ENCODE peak calls at places on chromosomes 13 and 19, in seven cellular contexts. One of them, this sample, is unnamed.

GRCh38 chr19:5843295-5843927 is 3.9 kb upstream of the FUT6 start:
- DNase-seq in upper lobe of right lung: no peak
- DNase-seq in HCT116: no peak
- DNase-seq in heart left ventricle: no peak
- DNase-seq in PC-3: no peak
- DNase-seq in PC-9: no peak
- DNase-seq in heart right ventricle: no peak
- DNase-seq in this sample: no peak

GRCh38 chr19:30666301-30666803 is 294.2 kb downstream of the ZNF536 start:
- DNase-seq in PC-9: no peak
- DNase-seq in PC-3: peak
- DNase-seq in HCT116: no peak
- DNase-seq in upper lobe of right lung: no peak
- DNase-seq in heart left ventricle: no peak
- DNase-seq in heart right ventricle: peak
- DNase-seq in this sample: peak

GRCh38 chr13:20160346-20161274 is at the start of gene GJA3:
- DNase-seq in PC-9: no peak
- DNase-seq in heart right ventricle: peak
- DNase-seq in upper lobe of right lung: no peak
- DNase-seq in PC-3: peak
- DNase-seq in heart left ventricle: peak
- DNase-seq in HCT116: no peak
- DNase-seq in this sample: no peak

GRCh38 chr19:47650695-47651094 is 41.8 kb downstream of the BICRA start:
- DNase-seq in heart left ventricle: no peak
- DNase-seq in HCT116: no peak
- DNase-seq in PC-9: no peak
- DNase-seq in upper lobe of right lung: no peak
- DNase-seq in PC-3: no peak
- DNase-seq in heart right ventricle: no peak
- DNase-seq in this sample: peak

GRCh38 chr13:85597790-85598500 is 201.3 kb downstream of the SLITRK6 start:
- DNase-seq in HCT116: no peak
- DNase-seq in heart right ventricle: no peak
- DNase-seq in heart left ventricle: no peak
- DNase-seq in upper lobe of right lung: no peak
- DNase-seq in PC-3: no peak
- DNase-seq in PC-9: no peak
- DNase-seq in this sample: no peak

GRCh38 chr13:47875206-47875605 is 125.9 kb downstream of the SUCLA2 start:
- DNase-seq in heart left ventricle: no peak
- DNase-seq in upper lobe of right lung: no peak
- DNase-seq in heart right ventricle: no peak
- DNase-seq in PC-9: no peak
- DNase-seq in HCT116: no peak
- DNase-seq in PC-3: no peak
- DNase-seq in this sample: no peak

GRCh38 chr13:85771856-85772255 is 27.4 kb downstream of the SLITRK6 start:
- DNase-seq in HCT116: no peak
- DNase-seq in upper lobe of right lung: no peak
- DNase-seq in heart left ventricle: no peak
- DNase-seq in PC-3: no peak
- DNase-seq in heart right ventricle: no peak
- DNase-seq in PC-9: no peak
- DNase-seq in this sample: no peak

GRCh38 chr13:22700488-22700887 is 480.3 kb upstream of the SGCG start:
- DNase-seq in heart right ventricle: no peak
- DNase-seq in PC-9: no peak
- DNase-seq in HCT116: no peak
- DNase-seq in heart left ventricle: no peak
- DNase-seq in PC-3: no peak
- DNase-seq in upper lobe of right lung: no peak
- DNase-seq in this sample: no peak

GRCh38 chr19:58516964-58517833 is 2.4 kb downstream of the ZBTB45 start:
- DNase-seq in HCT116: no peak
- DNase-seq in upper lobe of right lung: no peak
- DNase-seq in PC-3: no peak
- DNase-seq in PC-9: no peak
- DNase-seq in heart left ventricle: peak
- DNase-seq in heart right ventricle: no peak
- DNase-seq in this sample: no peak

GRCh38 chr13:23140492-23140891 is 40.3 kb upstream of the SGCG start:
- DNase-seq in upper lobe of right lung: no peak
- DNase-seq in PC-3: peak
- DNase-seq in HCT116: no peak
- DNase-seq in heart left ventricle: no peak
- DNase-seq in heart right ventricle: no peak
- DNase-seq in PC-9: no peak
- DNase-seq in this sample: no peak

GRCh38 chr13:94858856-94859811 is 146.8 kb upstream of the SOX21 start:
- DNase-seq in PC-3: no peak
- DNase-seq in upper lobe of right lung: peak
- DNase-seq in heart left ventricle: peak
- DNase-seq in HCT116: no peak
- DNase-seq in heart right ventricle: peak
- DNase-seq in PC-9: peak
- DNase-seq in this sample: peak

GRCh38 chr13:33213024-33213795 is 72.3 kb downstream of the STARD13 start:
- DNase-seq in upper lobe of right lung: no peak
- DNase-seq in HCT116: no peak
- DNase-seq in PC-3: no peak
- DNase-seq in PC-9: no peak
- DNase-seq in heart right ventricle: no peak
- DNase-seq in heart left ventricle: no peak
- DNase-seq in this sample: no peak

GRCh38 chr13:23673354-23673753 is 103.1 kb downstream of the TNFRSF19 start:
- DNase-seq in heart right ventricle: peak
- DNase-seq in upper lobe of right lung: no peak
- DNase-seq in PC-3: peak
- DNase-seq in PC-9: no peak
- DNase-seq in HCT116: no peak
- DNase-seq in heart left ventricle: no peak
- DNase-seq in this sample: no peak

GRCh38 chr13:100234524-100235136 is 145.7 kb downstream of the PCCA start:
- DNase-seq in heart left ventricle: no peak
- DNase-seq in HCT116: no peak
- DNase-seq in PC-9: no peak
- DNase-seq in upper lobe of right lung: no peak
- DNase-seq in heart right ventricle: no peak
- DNase-seq in PC-3: no peak
- DNase-seq in this sample: no peak

GRCh38 chr19:6233051-6233826 is 46.5 kb downstream of the MLLT1 start:
- DNase-seq in upper lobe of right lung: peak
- DNase-seq in HCT116: no peak
- DNase-seq in heart left ventricle: peak
- DNase-seq in PC-3: no peak
- DNase-seq in PC-9: no peak
- DNase-seq in heart right ventricle: peak
- DNase-seq in this sample: peak

GRCh38 chr19:17718988-17719711 is at the start of gene MAP1S:
- DNase-seq in PC-3: peak
- DNase-seq in HCT116: no peak
- DNase-seq in upper lobe of right lung: peak
- DNase-seq in heart right ventricle: peak
- DNase-seq in heart left ventricle: peak
- DNase-seq in PC-9: peak
- DNase-seq in this sample: peak

GRCh38 chr13:80903911-80904310 is 563.0 kb upstream of the SPRY2 start:
- DNase-seq in heart right ventricle: no peak
- DNase-seq in upper lobe of right lung: no peak
- DNase-seq in PC-3: no peak
- DNase-seq in heart left ventricle: no peak
- DNase-seq in HCT116: no peak
- DNase-seq in PC-9: no peak
- DNase-seq in this sample: no peak

GRCh38 chr19:17424743-17425365 is 5.0 kb downstream of the MVB12A start:
- DNase-seq in PC-3: peak
- DNase-seq in heart left ventricle: no peak
- DNase-seq in HCT116: no peak
- DNase-seq in heart right ventricle: no peak
- DNase-seq in PC-9: no peak
- DNase-seq in upper lobe of right lung: no peak
- DNase-seq in this sample: peak

GRCh38 chr19:48678201-48678600 is 5.4 kb upstream of the NTN5 start:
- DNase-seq in PC-3: no peak
- DNase-seq in HCT116: no peak
- DNase-seq in upper lobe of right lung: no peak
- DNase-seq in PC-9: peak
- DNase-seq in heart right ventricle: no peak
- DNase-seq in heart left ventricle: no peak
- DNase-seq in this sample: no peak

GRCh38 chr13:21012211-21012610 is 49.2 kb downstream of the LATS2 start:
- DNase-seq in heart left ventricle: no peak
- DNase-seq in PC-3: no peak
- DNase-seq in HCT116: no peak
- DNase-seq in heart right ventricle: no peak
- DNase-seq in upper lobe of right lung: no peak
- DNase-seq in PC-9: no peak
- DNase-seq in this sample: no peak

GRCh38 chr13:38686635-38687245 is at the start of gene FREM2:
- DNase-seq in heart right ventricle: no peak
- DNase-seq in upper lobe of right lung: peak
- DNase-seq in PC-9: peak
- DNase-seq in HCT116: no peak
- DNase-seq in heart left ventricle: no peak
- DNase-seq in PC-3: peak
- DNase-seq in this sample: peak

GRCh38 chr19:55256562-55257460 is 2.0 kb downstream of the PPP6R1 start:
- DNase-seq in heart right ventricle: no peak
- DNase-seq in PC-3: peak
- DNase-seq in PC-9: no peak
- DNase-seq in upper lobe of right lung: no peak
- DNase-seq in HCT116: no peak
- DNase-seq in heart left ventricle: no peak
- DNase-seq in this sample: peak

GRCh38 chr19:15508035-15508710 is at the start of gene CYP4F22:
- DNase-seq in upper lobe of right lung: no peak
- DNase-seq in PC-3: no peak
- DNase-seq in PC-9: no peak
- DNase-seq in HCT116: no peak
- DNase-seq in heart right ventricle: no peak
- DNase-seq in heart left ventricle: no peak
- DNase-seq in this sample: no peak

GRCh38 chr13:105083986-105084385 is 1451.5 kb downstream of the EFNB2 start:
- DNase-seq in PC-3: no peak
- DNase-seq in heart right ventricle: no peak
- DNase-seq in heart left ventricle: no peak
- DNase-seq in PC-9: no peak
- DNase-seq in HCT116: no peak
- DNase-seq in upper lobe of right lung: no peak
- DNase-seq in this sample: no peak

GRCh38 chr13:107347641-107348369 is 779.9 kb upstream of the ARGLU1 start:
- DNase-seq in PC-9: no peak
- DNase-seq in heart right ventricle: no peak
- DNase-seq in upper lobe of right lung: no peak
- DNase-seq in HCT116: no peak
- DNase-seq in heart left ventricle: no peak
- DNase-seq in PC-3: no peak
- DNase-seq in this sample: no peak

GRCh38 chr13:44848956-44849748 is 140.1 kb downstream of the NUFIP1 start:
- DNase-seq in heart right ventricle: no peak
- DNase-seq in HCT116: no peak
- DNase-seq in upper lobe of right lung: no peak
- DNase-seq in PC-3: no peak
- DNase-seq in heart left ventricle: no peak
- DNase-seq in PC-9: no peak
- DNase-seq in this sample: no peak

GRCh38 chr13:81379183-81379582 is 1038.3 kb upstream of the SPRY2 start:
- DNase-seq in upper lobe of right lung: no peak
- DNase-seq in heart left ventricle: no peak
- DNase-seq in PC-9: no peak
- DNase-seq in HCT116: no peak
- DNase-seq in heart right ventricle: no peak
- DNase-seq in PC-3: no peak
- DNase-seq in this sample: no peak

GRCh38 chr19:49837009-49837310 is 14.0 kb upstream of the PTOV1 start:
- DNase-seq in HCT116: no peak
- DNase-seq in PC-3: no peak
- DNase-seq in PC-9: no peak
- DNase-seq in heart left ventricle: no peak
- DNase-seq in upper lobe of right lung: no peak
- DNase-seq in heart right ventricle: no peak
- DNase-seq in this sample: no peak

GRCh38 chr13:33536639-33537425 is 251.3 kb upstream of the STARD13 start:
- DNase-seq in HCT116: no peak
- DNase-seq in upper lobe of right lung: no peak
- DNase-seq in heart right ventricle: no peak
- DNase-seq in PC-9: no peak
- DNase-seq in PC-3: peak
- DNase-seq in heart left ventricle: no peak
- DNase-seq in this sample: no peak

GRCh38 chr19:12034610-12035009 is 869 bp downstream of the ZNF433 start:
- DNase-seq in PC-9: no peak
- DNase-seq in heart right ventricle: no peak
- DNase-seq in heart left ventricle: no peak
- DNase-seq in HCT116: no peak
- DNase-seq in upper lobe of right lung: no peak
- DNase-seq in PC-3: peak
- DNase-seq in this sample: no peak

GRCh38 chr19:53555352-53555751 is 17.4 kb downstream of the ZNF331 start:
- DNase-seq in heart left ventricle: no peak
- DNase-seq in PC-9: no peak
- DNase-seq in PC-3: no peak
- DNase-seq in heart right ventricle: no peak
- DNase-seq in upper lobe of right lung: no peak
- DNase-seq in HCT116: no peak
- DNase-seq in this sample: no peak
- H3K27ac ChIP-seq in heart left ventricle: peak
- H3K27ac ChIP-seq in PC-9: no peak
- H3K27ac ChIP-seq in PC-3: no peak
- H3K27ac ChIP-seq in heart right ventricle: peak
- H3K27ac ChIP-seq in upper lobe of right lung: no peak
- H3K27ac ChIP-seq in HCT116: no peak
- H3K27ac ChIP-seq in this sample: no peak

GRCh38 chr19:45499196-45500180 is 1.2 kb downstream of the PPM1N start:
- DNase-seq in upper lobe of right lung: peak
- DNase-seq in heart right ventricle: no peak
- DNase-seq in PC-3: peak
- DNase-seq in heart left ventricle: no peak
- DNase-seq in PC-9: no peak
- DNase-seq in HCT116: no peak
- DNase-seq in this sample: peak
- H3K4me3 ChIP-seq in upper lobe of right lung: peak
- H3K4me3 ChIP-seq in heart right ventricle: peak
- H3K4me3 ChIP-seq in PC-3: no peak
- H3K4me3 ChIP-seq in heart left ventricle: peak
- H3K4me3 ChIP-seq in PC-9: no peak
- H3K4me3 ChIP-seq in HCT116: no peak
- H3K4me3 ChIP-seq in this sample: peak

GRCh38 chr13:35471466-35472307 is 4.8 kb downstream of the MAB21L1 start:
- DNase-seq in PC-3: no peak
- DNase-seq in PC-9: no peak
- DNase-seq in HCT116: no peak
- DNase-seq in heart left ventricle: no peak
- DNase-seq in upper lobe of right lung: no peak
- DNase-seq in heart right ventricle: no peak
- DNase-seq in this sample: no peak
- TF ChIP-seq CTCF in PC-3: no peak
- TF ChIP-seq CTCF in PC-9: no peak
- TF ChIP-seq CTCF in HCT116: no peak
- TF ChIP-seq CTCF in heart left ventricle: no peak
- TF ChIP-seq CTCF in upper lobe of right lung: no peak
- TF ChIP-seq CTCF in heart right ventricle: no peak
- TF ChIP-seq CTCF in this sample: no peak

GRCh38 chr13:51643882-51644281 is 59.6 kb downstream of the WDFY2 start:
- DNase-seq in upper lobe of right lung: no peak
- DNase-seq in heart left ventricle: no peak
- DNase-seq in PC-3: peak
- DNase-seq in HCT116: peak
- DNase-seq in PC-9: peak
- DNase-seq in heart right ventricle: no peak
- DNase-seq in this sample: no peak
- H3K27ac ChIP-seq in upper lobe of right lung: no peak
- H3K27ac ChIP-seq in heart left ventricle: no peak
- H3K27ac ChIP-seq in PC-3: peak
- H3K27ac ChIP-seq in HCT116: peak
- H3K27ac ChIP-seq in PC-9: peak
- H3K27ac ChIP-seq in heart right ventricle: no peak
- H3K27ac ChIP-seq in this sample: no peak

This sample was measured in psoas muscle.